ENCODE peak calls at places on chromosomes 11 and 22, in four cellular contexts. I is A549, V is lower lobe of right lung, Y is SJCRH30. D is an unnamed sample.

GRCh38 chr11:13336246-13336873 is 58.8 kb downstream of the BMAL1 start:
- DNase-seq in I (no peak), V (no peak), Y (no peak), D (no peak)

GRCh38 chr22:32336185-32336603 is 21.5 kb upstream of the RFPL3 start:
- DNase-seq in I (no peak), V (no peak), Y (peak; percentile 9), D (no peak)

GRCh38 chr11:129779342-129779741 is 36.3 kb upstream of the TMEM45B start:
- DNase-seq in I (no peak), V (no peak), Y (no peak), D (no peak)

GRCh38 chr11:83162377-83162776 is 5.4 kb downstream of the PCF11 start:
- DNase-seq in I (no peak), V (no peak), Y (no peak), D (no peak)

GRCh38 chr11:70532066-70532440 is 133.7 kb downstream of the CTTN start:
- DNase-seq in I (no peak), V (no peak), Y (peak; percentile 77), D (no peak)

GRCh38 chr11:47388697-47389576 is 10.6 kb upstream of the SPI1 start:
- DNase-seq in I (no peak), V (peak; percentile 61), Y (no peak), D (no peak)

GRCh38 chr11:130815074-130815802 is 101.0 kb downstream of the SNX19 start:
- DNase-seq in I (no peak), V (no peak), Y (no peak), D (no peak)

GRCh38 chr11:34395916-34396555 is 38.2 kb upstream of the ABTB2 start:
- DNase-seq in I (peak; percentile 24), V (no peak), Y (no peak), D (peak; percentile 57)

GRCh38 chr11:13278620-13279486 is 1.3 kb downstream of the BMAL1 start:
- DNase-seq in I (peak; percentile 9), V (peak; percentile 55), Y (no peak), D (no peak)

GRCh38 chr11:30741039-30741550 is 154.9 kb upstream of the MPPED2 start:
- DNase-seq in I (no peak), V (no peak), Y (no peak), D (no peak)

GRCh38 chr11:125170406-125171031 is 6.0 kb downstream of the PKNOX2 start:
- DNase-seq in I (no peak), V (no peak), Y (peak; percentile 88), D (no peak)

GRCh38 chr22:42269407-42270177 is 861 bp downstream of the TCF20 start:
- DNase-seq in I (peak; percentile 68), V (peak; percentile 77), Y (peak; percentile 55), D (peak; percentile 60)

GRCh38 chr22:36925388-36926290 is 12.2 kb downstream of the CSF2RB start:
- DNase-seq in I (no peak), V (no peak), Y (no peak), D (peak; percentile 53)

GRCh38 chr11:96107143-96107829 is 183.4 kb upstream of the MTMR2 start:
- DNase-seq in I (no peak), V (no peak), Y (no peak), D (no peak)

GRCh38 chr11:31646206-31646605 is 136.6 kb downstream of the ELP4 start:
- DNase-seq in I (no peak), V (no peak), Y (no peak), D (no peak)

GRCh38 chr22:17257578-17257977 is 38.3 kb upstream of the ADA2 start:
- DNase-seq in I (no peak), V (no peak), Y (no peak), D (no peak)

GRCh38 chr11:46413755-46414465 is 22.3 kb upstream of the CHRM4 start:
- DNase-seq in I (peak; percentile 57), V (no peak), Y (no peak), D (no peak)

GRCh38 chr11:65891180-65892136 is 985 bp downstream of the CCDC85B start:
- DNase-seq in I (peak; percentile 43), V (peak; percentile 62), Y (peak; percentile 79), D (peak; percentile 92)

GRCh38 chr11:5499671-5500070 is 10.1 kb downstream of the UBQLN3 start:
- DNase-seq in I (no peak), V (no peak), Y (no peak), D (no peak)

GRCh38 chr11:6321961-6322362 is 1.7 kb upstream of the CAVIN3 start:
- DNase-seq in I (no peak), V (no peak), Y (peak; percentile 20), D (peak; percentile 78)

GRCh38 chr11:41307371-41308080 is 151.9 kb downstream of the LRRC4C start:
- DNase-seq in I (no peak), V (no peak), Y (no peak), D (no peak)

GRCh38 chr11:57639321-57640067 is 10.2 kb downstream of the YPEL4 start:
- DNase-seq in I (no peak), V (no peak), Y (peak; percentile 76), D (no peak)

GRCh38 chr11:15852179-15852578 is 504.2 kb downstream of the SOX6 start:
- DNase-seq in I (no peak), V (no peak), Y (peak; percentile 54), D (peak; percentile 24)

GRCh38 chr11:36574486-36574885 is 6.7 kb downstream of the RAG1 start:
- DNase-seq in I (no peak), V (no peak), Y (no peak), D (no peak)

GRCh38 chr11:120564573-120565301 is 53.2 kb downstream of the GRIK4 start:
- DNase-seq in I (no peak), V (peak; percentile 52), Y (no peak), D (no peak)

GRCh38 chr11:125724125-125724524 is 22.0 kb upstream of the PATE1 start:
- DNase-seq in I (no peak), V (no peak), Y (no peak), D (peak; percentile 49)

GRCh38 chr11:2209900-2210321 is 38.3 kb upstream of the TH start:
- DNase-seq in I (no peak), V (no peak), Y (no peak), D (no peak)

GRCh38 chr11:61026121-61027031 is 54.9 kb downstream of the CD6 start:
- DNase-seq in I (no peak), V (no peak), Y (no peak), D (no peak)

GRCh38 chr11:47617417-47617809 is 23.2 kb upstream of the C1QTNF4 start:
- DNase-seq in I (no peak), V (no peak), Y (no peak), D (no peak)

GRCh38 chr11:106482920-106483761 is 405.7 kb downstream of the AASDHPPT start:
- DNase-seq in I (no peak), V (no peak), Y (peak; percentile 89), D (no peak)

GRCh38 chr11:74646215-74646614 is 53.8 kb downstream of the POLD3 start:
- DNase-seq in I (no peak), V (no peak), Y (no peak), D (no peak)

GRCh38 chr22:26903030-26903856 is 245.9 kb downstream of the MIAT start:
- DNase-seq in I (no peak), V (no peak), Y (peak; percentile 47), D (no peak)

GRCh38 chr11:119363081-119363861 is 16.8 kb upstream of the MFRP start:
- DNase-seq in I (no peak), V (no peak), Y (no peak), D (no peak)

GRCh38 chr22:38494498-38494897 is 11.6 kb downstream of the DDX17 start:
- DNase-seq in I (no peak), V (no peak), Y (no peak), D (no peak)

GRCh38 chr11:43948341-43949185 is 6.1 kb downstream of the C11orf96 start:
- DNase-seq in I (no peak), V (no peak), Y (no peak), D (no peak)

GRCh38 chr22:20610243-20610686 is 102.9 kb downstream of the MED15 start:
- DNase-seq in I (no peak), V (peak; percentile 30), Y (no peak), D (no peak)

D was measured in RKO.